ENCODE peak calls at places on chromosome 17, in six cellular contexts. K is stomach, W is transverse colon, N is GM23338, G is bronchial epithelial cell, P is PC-9. D is an unnamed sample.

GRCh38 chr17:81193470-81194224 is 27.6 kb upstream of the AATK start:
- DNase-seq in K (no peak), W (no peak), N (no peak), G (no peak), P (no peak), D (no peak)

GRCh38 chr17:48841395-48841831 is 10.6 kb downstream of the CALCOCO2 start:
- DNase-seq in K (no peak), W (no peak), N (no peak), G (peak; percentile 32), P (no peak), D (peak; percentile 38)

GRCh38 chr17:66255112-66255511 is 25.9 kb upstream of the APOH start:
- DNase-seq in K (no peak), W (no peak), N (peak; percentile 78), G (peak; percentile 73), P (peak; percentile 79), D (no peak)

GRCh38 chr17:52524238-52524637 is 365.7 kb upstream of the CA10 start:
- DNase-seq in K (no peak), W (no peak), N (no peak), G (no peak), P (no peak), D (no peak)

GRCh38 chr17:59165933-59166342 is 10.4 kb downstream of the PRR11 start:
- DNase-seq in K (peak; percentile 47), W (peak; percentile 41), N (peak; percentile 89), G (peak; percentile 48), P (no peak), D (no peak)

GRCh38 chr17:50681260-50682200 is 26.2 kb downstream of the ANKRD40 start:
- DNase-seq in K (no peak), W (no peak), N (peak; percentile 71), G (peak; percentile 63), P (no peak), D (peak; percentile 46)

GRCh38 chr17:4389079-4389478 is 22.6 kb upstream of the UBE2G1 start:
- DNase-seq in K (peak; percentile 64), W (no peak), N (peak; percentile 69), G (peak; percentile 39), P (peak; percentile 45), D (no peak)

GRCh38 chr17:79606487-79606886 is 4.4 kb downstream of the RBFOX3 start:
- DNase-seq in K (no peak), W (no peak), N (no peak), G (no peak), P (no peak), D (no peak)

GRCh38 chr17:52378860-52379259 is 220.3 kb upstream of the CA10 start:
- DNase-seq in K (no peak), W (no peak), N (no peak), G (no peak), P (no peak), D (no peak)

GRCh38 chr17:78448356-78448993 is 70.0 kb downstream of the PGS1 start:
- DNase-seq in K (no peak), W (no peak), N (peak; percentile 15), G (no peak), P (no peak), D (no peak)
- TF ChIP-seq CTCF in K (no peak), W (no peak), N (peak; percentile 55), G (peak; percentile 1), P (no peak), D (no peak)

DNA sequence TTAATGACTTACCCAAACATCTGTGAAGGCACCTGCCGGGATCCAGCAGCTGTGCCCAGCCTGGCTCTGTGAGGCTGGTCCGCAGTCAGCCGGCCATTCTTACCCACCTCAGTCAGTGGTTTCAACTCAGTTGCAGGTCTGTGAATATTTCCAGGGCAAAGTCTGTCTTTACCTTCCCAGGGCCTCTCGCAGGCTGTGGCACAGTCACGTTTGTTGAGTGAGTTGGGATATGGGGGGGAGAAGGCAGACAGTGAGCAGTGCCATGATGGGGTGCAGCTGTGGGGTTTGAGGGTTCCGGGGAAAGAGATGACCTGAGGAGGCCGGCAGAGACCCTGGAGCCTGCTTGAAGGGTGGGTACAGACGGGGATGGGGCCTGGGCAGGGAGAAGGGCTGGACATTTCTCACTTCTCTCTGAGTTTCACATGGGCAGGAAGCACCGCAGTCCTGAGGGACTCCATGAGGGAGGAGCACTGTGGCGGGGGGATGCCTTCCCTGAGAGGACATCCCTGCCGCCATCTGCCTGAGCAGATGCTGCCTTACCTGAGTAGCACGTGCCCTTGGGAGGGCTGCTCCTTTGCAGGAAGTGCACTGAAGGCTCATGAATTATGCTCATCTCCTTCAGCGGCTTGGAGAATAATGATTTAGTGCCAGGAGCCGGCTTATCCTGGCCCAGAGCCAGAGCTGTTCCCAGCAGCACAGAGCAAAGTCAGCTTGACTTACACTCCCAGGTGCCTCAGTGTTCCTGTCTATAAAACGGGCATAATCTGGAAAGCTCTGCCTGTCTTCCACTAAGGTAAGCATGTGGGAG is 48.1 kb downstream of the KSR1 start:
- DNase-seq in K (no peak), W (no peak), N (no peak), G (no peak), P (no peak), D (no peak)
- H3K4me3 ChIP-seq in K (no peak overlapping the region), W (no peak overlapping the region), N (no peak overlapping the region), G (no peak overlapping the region), P (no peak overlapping the region), D (no peak overlapping the region)

GRCh38 chr17:17509601-17510425 is 13.6 kb upstream of the RASD1 start:
- DNase-seq in K (no peak), W (no peak), N (no peak), G (no peak), P (no peak), D (no peak)

GRCh38 chr17:17512866-17513265 is 16.7 kb upstream of the RASD1 start:
- DNase-seq in K (no peak), W (no peak), N (no peak), G (no peak), P (no peak), D (no peak)

GRCh38 chr17:17511971-17512858 is 16.0 kb upstream of the RASD1 start:
- DNase-seq in K (peak; percentile 52), W (no peak), N (no peak), G (peak; percentile 78), P (peak; percentile 89), D (peak; percentile 87)

GRCh38 chr17:17510456-17511292 is 14.5 kb upstream of the RASD1 start:
- DNase-seq in K (no peak), W (no peak), N (no peak), G (peak; percentile 14), P (no peak), D (no peak)

DNA sequence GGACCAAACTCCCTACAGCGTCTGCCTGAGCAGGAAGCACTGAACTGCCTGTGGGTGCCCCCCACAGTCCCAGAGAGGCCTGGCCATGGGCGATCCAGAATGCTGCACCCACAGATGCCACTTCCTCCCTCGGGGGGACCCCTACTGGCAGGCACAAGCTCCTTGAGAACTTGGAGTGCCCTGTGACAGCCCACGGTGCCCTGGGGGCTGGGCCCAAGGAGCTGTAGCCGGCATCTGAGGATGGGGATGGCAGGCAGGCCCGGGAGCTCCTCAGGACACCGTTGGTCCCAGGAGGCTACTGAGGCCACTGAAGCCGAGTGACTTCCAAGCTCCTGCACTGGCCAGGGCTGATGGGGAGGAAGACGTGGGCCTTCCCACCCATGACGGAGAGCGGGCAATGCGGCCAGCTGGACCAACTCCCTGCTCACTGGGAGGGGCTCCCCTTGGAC is 15.1 kb upstream of the RASD1 start:
- DNase-seq in K (no peak), W (no peak), N (no peak), G (no peak), P (no peak), D (no peak)
- TF ChIP-seq CTCF in K (no peak), W (no peak), N (no peak), G (no peak), P (no peak), D (no peak)

GRCh38 chr17:7593296-7593695 is 3.4 kb upstream of the SOX15 start:
- DNase-seq in K (no peak), W (no peak), N (no peak), G (no peak), P (no peak), D (no peak)
- H3K4me3 ChIP-seq in K (no peak overlapping the region), W (no peak overlapping the region), N (no peak overlapping the region), G (no peak overlapping the region), P (no peak overlapping the region), D (no peak overlapping the region)

GRCh38 chr17:42577532-42578281 is at the start of gene PSMC3IP:
- DNase-seq in K (peak; percentile 96), W (peak; percentile 97), N (peak; percentile 99), G (peak; percentile 88), P (peak; percentile 84), D (peak; percentile 72)
- TF ChIP-seq CTCF in K (peak; percentile 37), W (peak; percentile 28), N (peak; percentile 16), G (peak; percentile 65), P (peak; percentile 53), D (peak; percentile 40)

D was measured in AG09309.